ENCODE peak calls at places on chromosomes 5 and 9, in four cellular contexts. B is hepatocyte, P is fibroblast of lung, J is AG04449. A is an unnamed sample.

GRCh38 chr5:54764691-54765090 is 220.7 kb downstream of the ESM1 start:
- DNase-seq in J (no peak), B (no peak), P (no peak), A (peak; percentile 32)

GRCh38 chr5:57302164-57302563 is 128.3 kb downstream of the GPBP1 start:
- DNase-seq in J (no peak), B (no peak), P (peak; percentile 46), A (peak; percentile 64)

GRCh38 chr5:109410389-109411174 is 808 bp upstream of the PJA2 start:
- DNase-seq in J (no peak), P (peak; percentile 93), B (peak; percentile 89), A (peak; percentile 88)

GRCh38 chr5:79235578-79236363 is at the start of gene JMY:
- DNase-seq in B (peak; percentile 95), J (no peak), P (peak; percentile 91), A (peak; percentile 86)

GRCh38 chr5:160657622-160658458 is 194.2 kb downstream of the ATP10B start:
- DNase-seq in B (no peak), J (no peak), P (no peak), A (no peak)

GRCh38 chr9:72947987-72948465 is 4.8 kb downstream of the ALDH1A1 start:
- DNase-seq in P (no peak), J (no peak), B (no peak), A (no peak)

GRCh38 chr9:122377241-122378164 is 6.7 kb downstream of the PTGS1 start:
- DNase-seq in B (no peak), P (no peak), J (no peak), A (no peak)

GRCh38 chr5:157581870-157582269 is 6.3 kb upstream of the ADAM19 start:
- DNase-seq in J (no peak), B (no peak), P (no peak), A (no peak)

GRCh38 chr5:75050415-75050814 is 1.9 kb downstream of the GCNT4 start:
- DNase-seq in B (peak; percentile 35), J (no peak), P (peak; percentile 21), A (peak; percentile 38)

DNA sequence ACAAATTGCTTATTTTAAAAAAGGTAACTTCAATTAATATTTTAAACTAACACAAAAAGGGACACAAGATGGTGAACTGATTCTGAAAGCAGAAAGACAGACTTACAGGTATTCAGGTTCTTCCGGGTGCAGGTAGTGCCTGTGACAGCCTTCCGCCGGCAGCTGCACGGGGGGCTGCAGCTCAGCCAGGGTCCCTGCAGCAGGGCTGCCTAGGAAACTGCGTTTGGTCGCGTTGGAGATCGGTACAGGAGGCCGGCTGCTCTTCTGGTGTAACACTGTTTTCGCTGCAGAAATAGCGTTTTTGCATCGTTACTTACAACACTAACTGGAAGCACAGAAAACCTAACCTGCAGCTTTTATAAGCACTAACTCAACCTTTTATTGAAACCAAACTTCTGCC is 80.0 kb downstream of the CAMSAP1 start:
- DNase-seq in P (no peak), B (no peak), J (no peak), A (no peak)
- H3K4me3 ChIP-seq in P (no peak overlapping the region), B (no peak overlapping the region), J (no peak overlapping the region), A (no peak overlapping the region)

GRCh38 chr5:139104577-139105271 is 93.4 kb downstream of the SIL1 start:
- DNase-seq in B (peak; percentile 24), J (peak; percentile 38), P (peak; percentile 92), A (peak; percentile 95)
- H3K4me3 ChIP-seq in B (no peak overlapping the region), J (peak overlapping the region; percentile 3), P (no peak overlapping the region), A (no peak overlapping the region)

DNA sequence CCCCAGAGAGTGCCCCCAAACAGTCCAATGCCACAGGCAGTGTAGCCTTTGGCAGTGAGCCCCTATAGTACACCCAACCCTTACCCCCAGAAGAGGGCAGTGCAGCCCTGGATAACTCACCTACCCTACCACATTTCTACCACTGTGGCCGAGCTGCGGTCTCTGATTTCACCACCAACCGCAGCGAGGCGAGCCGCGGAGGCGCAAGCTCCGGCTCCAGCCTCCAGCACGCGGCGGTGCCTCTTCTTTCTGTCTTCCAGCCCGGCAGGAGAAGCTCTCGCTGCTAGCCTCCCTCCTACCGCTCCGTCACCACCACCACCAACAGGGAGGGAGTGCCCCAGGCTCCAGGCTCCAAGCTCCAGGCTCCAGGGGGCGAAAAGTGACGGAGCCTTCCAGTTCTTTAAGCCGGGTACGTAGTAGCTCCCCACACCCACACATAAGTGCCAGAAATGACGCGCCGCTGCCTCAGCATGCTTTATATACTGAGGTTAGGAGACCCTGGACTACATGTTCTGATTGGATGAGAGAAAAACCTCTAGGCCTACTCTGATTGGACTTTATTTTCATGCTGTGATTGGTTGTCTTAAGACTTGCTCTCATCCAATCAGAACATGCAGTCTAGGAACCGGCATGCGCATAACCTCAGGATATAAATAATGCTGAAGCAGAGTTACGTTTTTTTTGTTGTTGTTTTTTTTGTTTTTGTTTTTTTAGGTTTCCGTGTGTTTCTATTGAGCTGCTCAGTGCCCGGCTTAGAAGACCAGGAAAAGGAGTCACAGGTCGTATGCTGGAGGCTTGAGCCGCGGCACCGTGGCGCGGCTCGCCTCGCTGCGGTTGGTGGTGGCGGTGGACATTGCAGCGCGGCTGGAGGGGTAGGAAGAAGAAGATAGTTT is at the start of gene PCAT7:
- DNase-seq in J (no peak), P (peak; percentile 4), B (peak; percentile 92), A (peak; percentile 53)
- H3K4me3 ChIP-seq in J (no peak within 1 kb of the TSS), P (no peak within 1 kb of the TSS), B (peak within 1 kb of the TSS; percentile 45), A (peak within 1 kb of the TSS; percentile 25)

GRCh38 chr9:108854641-108855528 is 901 bp downstream of the ACTL7B start:
- DNase-seq in B (no peak), P (peak; percentile 8), J (no peak), A (no peak)

GRCh38 chr9:108855529-108855886 is 278 bp downstream of the ACTL7B start:
- DNase-seq in P (no peak), J (no peak), B (no peak), A (no peak)

GRCh38 chr9:108859459-108860114 is 2.5 kb upstream of the ACTL7A start:
- DNase-seq in B (no peak), J (no peak), P (no peak), A (no peak)

GRCh38 chr9:108854094-108854493 is 1.7 kb downstream of the ACTL7B start:
- DNase-seq in B (no peak), P (no peak), J (no peak), A (no peak)

DNA sequence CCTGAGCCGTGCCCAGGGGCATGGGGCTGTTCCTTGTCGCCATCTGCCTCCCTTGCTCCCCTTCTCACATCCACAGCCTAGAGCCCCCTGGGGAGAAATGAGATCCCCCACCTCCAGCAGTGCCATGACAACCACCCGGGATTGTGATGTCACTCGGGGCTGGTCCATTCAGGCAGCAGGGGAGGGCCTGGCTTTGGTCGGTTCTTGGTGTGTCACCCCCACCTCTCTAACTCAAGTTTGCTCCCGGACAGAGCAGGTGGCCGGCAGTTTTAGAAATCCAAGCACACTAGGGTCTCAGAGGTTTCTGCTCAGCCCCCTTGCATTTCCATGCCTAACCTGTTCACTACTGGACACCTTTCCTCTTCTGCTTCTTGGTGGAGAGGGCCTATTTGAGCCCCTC is at the start of gene ACTL7B:
- DNase-seq in P (no peak), J (no peak), B (no peak), A (no peak)
- H3K4me3 ChIP-seq in P (no peak within 1 kb of the TSS), J (no peak within 1 kb of the TSS), B (no peak within 1 kb of the TSS), A (no peak within 1 kb of the TSS)

DNA sequence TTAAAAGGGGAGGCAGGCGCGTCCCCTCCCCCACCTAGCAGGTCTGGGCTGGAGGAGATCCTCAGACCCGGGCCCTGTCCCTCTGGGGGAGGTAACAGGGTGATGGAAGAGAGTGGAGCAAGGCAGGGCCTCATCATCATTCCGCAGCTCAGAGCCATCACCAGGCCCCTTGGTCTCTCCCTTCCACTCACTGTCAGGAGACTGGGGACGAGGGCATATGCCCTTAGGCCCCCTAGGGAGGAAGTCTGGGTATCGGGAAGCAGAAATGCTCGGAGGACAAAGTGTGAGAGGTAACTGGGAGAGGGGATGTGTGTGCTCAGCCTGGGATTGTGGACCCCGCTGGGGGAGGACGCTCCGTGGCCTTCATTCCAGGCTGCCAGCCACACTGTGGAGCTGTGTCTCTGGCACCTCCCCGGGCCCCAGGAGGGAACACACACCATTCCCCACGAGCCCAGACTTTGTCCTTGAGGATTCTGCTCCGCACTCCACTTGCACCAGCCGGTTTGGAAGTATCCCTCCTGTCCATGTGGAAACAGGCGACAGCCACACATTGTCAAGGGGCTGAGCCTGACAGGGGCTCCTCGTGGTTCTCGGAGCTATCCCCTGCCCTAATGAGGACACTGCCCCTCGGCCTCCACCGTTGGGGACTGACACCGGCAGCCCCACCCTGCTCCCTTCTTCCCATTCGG is 824 bp downstream of the REEP2 start:
- DNase-seq in B (peak; percentile 5), J (no peak), P (no peak), A (no peak)
- H3K4me3 ChIP-seq in B (peak overlapping the region; percentile 36), J (peak overlapping the region; percentile 65), P (peak overlapping the region; percentile 65), A (peak overlapping the region; percentile 52)

GRCh38 chr5:73436535-73437125 is 11.9 kb downstream of the FOXD1 start:
- DNase-seq in J (no peak), P (peak; percentile 40), B (peak; percentile 21), A (no peak)
- H3K4me3 ChIP-seq in J (peak overlapping the region; percentile 55), P (no peak overlapping the region), B (peak overlapping the region; percentile 33), A (no peak overlapping the region)

A was measured in fibroblast of pulmonary artery.